ENCODE peak calls at places on chromosomes 4 and X, in eight cellular contexts. One of them, this sample, is unnamed.

GRCh38 chr4:86338989-86339388 is 20.9 kb downstream of the MAPK10 start:
- DNase-seq in GM18507: no peak
- DNase-seq in NCI-H2171 treated with DMSO at 0.1 percent for 48 hours: no peak
- DNase-seq in activated CD4-positive, alpha-beta T cell treated with anti-CD3 and anti-CD28 coated beads for 1 hour: no peak
- DNase-seq in GM12865: no peak
- DNase-seq in mesothelial cell of epicardium: no peak
- DNase-seq in B cell: no peak
- DNase-seq in HCEC 1CT: peak; percentile 87
- DNase-seq in this sample: peak; percentile 76

GRCh38 chr4:6227412-6228157 is 27.2 kb upstream of the JAKMIP1 start:
- DNase-seq in GM18507: no peak
- DNase-seq in NCI-H2171 treated with DMSO at 0.1 percent for 48 hours: no peak
- DNase-seq in activated CD4-positive, alpha-beta T cell treated with anti-CD3 and anti-CD28 coated beads for 1 hour: no peak
- DNase-seq in GM12865: no peak
- DNase-seq in mesothelial cell of epicardium: peak; percentile 9
- DNase-seq in B cell: no peak
- DNase-seq in HCEC 1CT: no peak
- DNase-seq in this sample: no peak

GRCh38 chr4:43435303-43435702 is 542.8 kb downstream of the GRXCR1 start:
- DNase-seq in GM18507: no peak
- DNase-seq in NCI-H2171 treated with DMSO at 0.1 percent for 48 hours: no peak
- DNase-seq in activated CD4-positive, alpha-beta T cell treated with anti-CD3 and anti-CD28 coated beads for 1 hour: no peak
- DNase-seq in GM12865: no peak
- DNase-seq in mesothelial cell of epicardium: no peak
- DNase-seq in B cell: no peak
- DNase-seq in HCEC 1CT: no peak
- DNase-seq in this sample: no peak

GRCh38 chr4:37463457-37463856 is 218.9 kb downstream of the NWD2 start:
- DNase-seq in GM18507: no peak
- DNase-seq in NCI-H2171 treated with DMSO at 0.1 percent for 48 hours: no peak
- DNase-seq in activated CD4-positive, alpha-beta T cell treated with anti-CD3 and anti-CD28 coated beads for 1 hour: no peak
- DNase-seq in GM12865: no peak
- DNase-seq in mesothelial cell of epicardium: no peak
- DNase-seq in B cell: no peak
- DNase-seq in HCEC 1CT: no peak
- DNase-seq in this sample: no peak

GRCh38 chr4:175540151-175540550 is 271.9 kb downstream of the GPM6A start:
- DNase-seq in GM18507: no peak
- DNase-seq in NCI-H2171 treated with DMSO at 0.1 percent for 48 hours: no peak
- DNase-seq in activated CD4-positive, alpha-beta T cell treated with anti-CD3 and anti-CD28 coated beads for 1 hour: no peak
- DNase-seq in GM12865: no peak
- DNase-seq in mesothelial cell of epicardium: no peak
- DNase-seq in B cell: no peak
- DNase-seq in HCEC 1CT: no peak
- DNase-seq in this sample: no peak

GRCh38 chrX:129188223-129188622 is 335.1 kb downstream of the SMARCA1 start:
- DNase-seq in GM18507: no peak
- DNase-seq in NCI-H2171 treated with DMSO at 0.1 percent for 48 hours: no peak
- DNase-seq in activated CD4-positive, alpha-beta T cell treated with anti-CD3 and anti-CD28 coated beads for 1 hour: no peak
- DNase-seq in GM12865: no peak
- DNase-seq in mesothelial cell of epicardium: no peak
- DNase-seq in B cell: no peak
- DNase-seq in HCEC 1CT: no peak
- DNase-seq in this sample: no peak

GRCh38 chr4:80078361-80079092 is 5.5 kb upstream of the ANTXR2 start:
- DNase-seq in GM18507: no peak
- DNase-seq in NCI-H2171 treated with DMSO at 0.1 percent for 48 hours: no peak
- DNase-seq in activated CD4-positive, alpha-beta T cell treated with anti-CD3 and anti-CD28 coated beads for 1 hour: no peak
- DNase-seq in GM12865: no peak
- DNase-seq in mesothelial cell of epicardium: no peak
- DNase-seq in B cell: no peak
- DNase-seq in HCEC 1CT: no peak
- DNase-seq in this sample: no peak

GRCh38 chr4:117096886-117097285 is 11.5 kb upstream of the TRAM1L1 start:
- DNase-seq in GM18507: no peak
- DNase-seq in NCI-H2171 treated with DMSO at 0.1 percent for 48 hours: no peak
- DNase-seq in activated CD4-positive, alpha-beta T cell treated with anti-CD3 and anti-CD28 coated beads for 1 hour: no peak
- DNase-seq in GM12865: no peak
- DNase-seq in mesothelial cell of epicardium: no peak
- DNase-seq in B cell: no peak
- DNase-seq in HCEC 1CT: no peak
- DNase-seq in this sample: no peak

GRCh38 chr4:118826723-118827444 is 9.0 kb downstream of the SEC24D start:
- DNase-seq in GM18507: no peak
- DNase-seq in NCI-H2171 treated with DMSO at 0.1 percent for 48 hours: no peak
- DNase-seq in activated CD4-positive, alpha-beta T cell treated with anti-CD3 and anti-CD28 coated beads for 1 hour: no peak
- DNase-seq in GM12865: peak; percentile 23
- DNase-seq in mesothelial cell of epicardium: no peak
- DNase-seq in B cell: no peak
- DNase-seq in HCEC 1CT: no peak
- DNase-seq in this sample: no peak

GRCh38 chr4:150518559-150518958 is 63.4 kb upstream of the MAB21L2 start:
- DNase-seq in GM18507: no peak
- DNase-seq in NCI-H2171 treated with DMSO at 0.1 percent for 48 hours: no peak
- DNase-seq in activated CD4-positive, alpha-beta T cell treated with anti-CD3 and anti-CD28 coated beads for 1 hour: no peak
- DNase-seq in GM12865: no peak
- DNase-seq in mesothelial cell of epicardium: no peak
- DNase-seq in B cell: no peak
- DNase-seq in HCEC 1CT: peak; percentile 60
- DNase-seq in this sample: peak; percentile 35

GRCh38 chr4:139267301-139267700 is 12.7 kb downstream of the MGARP start:
- DNase-seq in GM18507: no peak
- DNase-seq in NCI-H2171 treated with DMSO at 0.1 percent for 48 hours: no peak
- DNase-seq in activated CD4-positive, alpha-beta T cell treated with anti-CD3 and anti-CD28 coated beads for 1 hour: no peak
- DNase-seq in GM12865: no peak
- DNase-seq in mesothelial cell of epicardium: no peak
- DNase-seq in B cell: no peak
- DNase-seq in HCEC 1CT: peak; percentile 9
- DNase-seq in this sample: no peak

GRCh38 chr4:141686929-141687328 is 50.5 kb downstream of the IL15 start:
- DNase-seq in GM18507: no peak
- DNase-seq in NCI-H2171 treated with DMSO at 0.1 percent for 48 hours: no peak
- DNase-seq in activated CD4-positive, alpha-beta T cell treated with anti-CD3 and anti-CD28 coated beads for 1 hour: no peak
- DNase-seq in GM12865: no peak
- DNase-seq in mesothelial cell of epicardium: no peak
- DNase-seq in B cell: no peak
- DNase-seq in HCEC 1CT: no peak
- DNase-seq in this sample: no peak

This sample was measured in RCC 7860.